ENCODE peak calls at places on chromosomes 4 and X, in six cellular contexts. S, C, I, O, G and K are unnamed samples.

GRCh38 chrX:132217203-132218073 is 1.8 kb downstream of the RAP2C start:
- DNase-seq in I (peak; percentile 87), G (peak; percentile 80), S (peak; percentile 74), O (peak; percentile 80), C (peak; percentile 75), K (peak; percentile 81)

GRCh38 chr4:109166126-109166525 is 136.3 kb downstream of the COL25A1 start:
- DNase-seq in O (no peak), I (no peak), S (no peak), G (no peak), C (no peak), K (no peak)

GRCh38 chrX:69079278-69079677 is 86.0 kb downstream of the PJA1 start:
- DNase-seq in I (peak; percentile 34), C (no peak), G (no peak), S (no peak), O (no peak), K (no peak)

GRCh38 chrX:20666316-20666715 is 399.6 kb upstream of the RPS6KA3 start:
- DNase-seq in I (no peak), S (no peak), O (no peak), C (no peak), G (no peak), K (no peak)

GRCh38 chrX:9847071-9847470 is 60.8 kb downstream of the SHROOM2 start:
- DNase-seq in C (no peak), G (no peak), I (peak; percentile 55), S (no peak), O (no peak), K (peak; percentile 29)

GRCh38 chr4:140042634-140043033 is 111.3 kb downstream of the MAML3 start:
- DNase-seq in I (no peak), O (no peak), C (no peak), G (no peak), S (no peak), K (no peak)

GRCh38 chrX:53682885-53683555 is 3.5 kb downstream of the HUWE1 start:
- DNase-seq in I (peak; percentile 59), C (no peak), G (peak; percentile 65), S (no peak), O (peak; percentile 49), K (peak; percentile 49)

GRCh38 chr4:8236141-8236919 is 33.2 kb upstream of the HTRA3 start:
- DNase-seq in O (no peak), S (no peak), G (no peak), C (no peak), I (no peak), K (no peak)

GRCh38 chr4:167642250-167642649 is 408.0 kb upstream of the SPOCK3 start:
- DNase-seq in C (no peak), G (no peak), S (no peak), I (no peak), O (no peak), K (no peak)

GRCh38 chr4:143384381-143384994 is 47.8 kb downstream of the GAB1 start:
- DNase-seq in G (no peak), S (no peak), I (peak; percentile 43), C (peak; percentile 62), O (no peak), K (no peak)

GRCh38 chr4:97493815-97494518 is 649.3 kb downstream of the STPG2 start:
- DNase-seq in I (no peak), O (no peak), C (no peak), G (no peak), S (peak; percentile 76), K (peak; percentile 63)

GRCh38 chr4:154088741-154089140 is 299.9 kb upstream of the SFRP2 start:
- DNase-seq in O (no peak), I (no peak), S (no peak), C (no peak), G (no peak), K (no peak)

GRCh38 chrX:17669458-17669857 is 67.8 kb upstream of the SCML1 start:
- DNase-seq in C (no peak), G (no peak), I (no peak), O (no peak), S (no peak), K (no peak)

GRCh38 chr4:730511-730910 is 24.9 kb downstream of the PCGF3 start:
- DNase-seq in I (no peak), G (no peak), C (no peak), S (no peak), O (no peak), K (no peak)

GRCh38 chr4:134200811-134201215 is 776 bp downstream of the PABPC4L start:
- DNase-seq in C (peak; percentile 35), I (peak; percentile 15), G (peak; percentile 55), S (no peak), O (peak; percentile 11), K (no peak)
- H3K4me3 ChIP-seq in C (peak overlapping the region; percentile 75), I (peak overlapping the region; percentile 90), G (peak overlapping the region; percentile 53), S (no peak overlapping the region), O (peak overlapping the region; percentile 72), K (peak overlapping the region; percentile 44)

DNA sequence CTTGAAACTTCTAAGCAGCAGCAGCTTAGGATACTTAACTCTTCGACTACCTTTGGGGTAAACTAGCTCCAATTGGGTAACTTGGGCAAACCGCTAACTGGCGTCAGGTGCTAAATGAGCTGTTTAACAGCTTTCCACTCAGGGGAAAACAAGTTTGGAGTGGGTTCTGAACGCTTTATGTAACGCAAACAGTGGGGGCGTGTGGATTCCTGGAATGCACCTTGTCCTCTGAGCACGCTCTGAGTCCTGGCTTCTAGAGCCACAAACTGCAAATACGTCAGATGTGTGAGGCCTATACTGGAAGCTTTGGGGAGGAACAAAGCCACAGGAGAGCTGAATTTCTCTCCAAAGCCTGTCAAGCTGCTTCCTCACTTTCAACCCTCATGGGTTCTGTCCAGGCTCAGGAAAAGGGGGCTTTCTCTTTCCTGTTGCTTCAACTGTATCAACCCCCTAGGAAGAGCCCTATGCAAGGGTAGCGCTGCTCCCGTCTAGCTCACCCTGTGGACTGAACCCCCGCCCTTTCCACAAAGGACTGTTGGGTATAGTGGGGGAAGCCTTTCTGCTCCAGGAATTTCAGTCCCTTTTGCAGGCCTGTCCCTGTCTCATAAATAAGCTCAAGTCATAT is 4.5 kb upstream of the WDR1 start:
- DNase-seq in C (no peak), G (no peak), O (no peak), S (no peak), I (no peak), K (no peak)
- H3K4me3 ChIP-seq in C (no peak overlapping the region), G (no peak overlapping the region), O (no peak overlapping the region), S (no peak overlapping the region), I (no peak overlapping the region), K (no peak overlapping the region)

DNA sequence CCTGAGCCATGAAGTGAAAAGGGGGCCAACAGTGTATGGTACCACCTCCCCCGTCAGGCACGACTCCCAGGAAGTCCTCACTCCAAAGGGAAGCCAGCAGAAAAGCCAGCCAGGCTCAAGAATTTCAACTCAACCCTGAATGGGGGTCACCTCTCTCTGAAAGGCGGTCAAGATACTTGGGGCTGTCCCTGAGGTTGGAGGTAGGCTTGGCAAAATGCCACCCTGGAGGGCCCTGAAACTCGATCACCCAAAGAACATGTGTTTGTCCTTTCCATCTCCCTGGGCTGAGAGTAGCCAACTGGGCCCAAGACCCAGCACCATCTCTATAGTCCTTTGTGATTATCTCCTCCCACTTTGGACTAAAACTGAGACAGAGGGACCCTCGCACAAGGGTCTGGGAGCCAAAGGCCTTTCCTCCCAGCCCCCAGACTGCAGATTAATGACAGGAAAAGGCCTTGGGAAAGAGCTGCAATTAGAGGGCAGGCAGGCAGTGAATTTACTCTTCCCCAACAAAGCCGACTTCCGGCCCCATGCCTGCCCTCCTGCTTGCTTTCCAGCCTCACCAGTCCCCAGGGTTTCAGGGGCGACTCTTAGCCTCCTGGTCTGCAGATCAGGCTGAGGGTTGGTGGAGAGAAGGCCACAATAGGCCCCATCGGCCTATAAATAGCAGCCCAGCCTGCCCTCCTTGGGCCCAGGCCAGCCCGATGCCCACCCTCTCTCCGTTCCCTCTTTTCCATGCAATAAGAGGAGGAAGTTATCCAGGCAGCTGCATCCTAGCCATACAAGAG is 5.6 kb downstream of the SASH3 start:
- DNase-seq in I (no peak), S (no peak), C (no peak), O (no peak), G (peak; percentile 42), K (no peak)
- H3K4me3 ChIP-seq in I (no peak overlapping the region), S (no peak overlapping the region), C (no peak overlapping the region), O (no peak overlapping the region), G (no peak overlapping the region), K (no peak overlapping the region)

GRCh38 chrX:137058339-137059127 is 24.7 kb upstream of the GPR101 start:
- DNase-seq in C (no peak), I (no peak), G (no peak), O (no peak), S (no peak), K (no peak)

GRCh38 chrX:137051978-137052640 is 18.3 kb upstream of the GPR101 start:
- DNase-seq in S (peak; percentile 12), O (peak; percentile 77), I (peak; percentile 58), C (peak; percentile 68), G (peak; percentile 67), K (peak; percentile 19)

DNA sequence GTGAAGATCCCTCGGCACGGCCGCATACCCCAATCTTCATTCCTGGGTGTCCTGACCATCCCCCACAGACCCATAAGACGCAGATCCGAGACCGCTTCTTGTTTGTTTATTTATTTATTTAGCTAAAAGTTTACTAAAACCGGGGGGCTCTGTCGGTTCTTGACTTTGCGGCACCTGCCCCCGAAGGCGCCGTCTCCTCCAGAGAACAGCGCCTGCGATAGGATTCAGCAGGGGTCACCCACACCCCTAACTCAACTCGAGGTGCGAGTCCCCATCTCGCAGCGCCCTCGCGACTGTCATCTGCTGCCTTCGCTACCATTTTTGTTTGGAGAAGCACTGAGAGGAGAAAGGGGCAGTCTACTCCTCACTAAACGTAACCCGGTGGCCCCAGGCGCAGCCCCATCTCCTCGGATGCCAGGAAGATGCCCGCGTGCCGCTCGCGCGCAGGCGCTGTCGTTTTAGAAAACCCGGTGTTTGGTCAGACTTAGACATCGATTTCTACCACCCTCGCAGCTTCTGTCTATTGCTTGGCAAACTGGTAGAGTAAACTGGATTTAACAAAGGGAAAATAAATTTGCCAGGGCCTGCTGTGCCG is 18.9 kb upstream of the GPR101 start:
- DNase-seq in S (no peak), C (no peak), G (no peak), I (peak; percentile 0), O (no peak), K (no peak)
- H3K4me3 ChIP-seq in S (no peak overlapping the region), C (no peak overlapping the region), G (peak overlapping the region; percentile 34), I (peak overlapping the region; percentile 29), O (peak overlapping the region; percentile 51), K (peak overlapping the region; percentile 28)

GRCh38 chr4:168830777-168831512 is 179.1 kb downstream of the CBR4 start:
- DNase-seq in O (no peak), G (no peak), S (no peak), I (no peak), C (no peak), K (no peak)
- H3K4me3 ChIP-seq in O (peak overlapping the region; percentile 93), G (peak overlapping the region; percentile 85), S (peak overlapping the region; percentile 96), I (no peak overlapping the region), C (no peak overlapping the region), K (no peak overlapping the region)

GRCh38 chr4:110667670-110668069 is 44.8 kb upstream of the PITX2 start:
- DNase-seq in C (no peak), O (no peak), G (no peak), I (no peak), S (no peak), K (no peak)
- H3K4me3 ChIP-seq in C (no peak overlapping the region), O (no peak overlapping the region), G (no peak overlapping the region), I (no peak overlapping the region), S (no peak overlapping the region), K (no peak overlapping the region)